ENCODE peak calls at places on chromosomes 5 and 9, in six cellular contexts. One of them, this sample, is unnamed.

GRCh38 chr5:158322620-158323019 is 463.7 kb upstream of the CLINT1 start:
- DNase-seq in NCI-H82: no peak
- DNase-seq in osteocyte: no peak
- DNase-seq in hepatocyte: no peak
- DNase-seq in hypothalamus: no peak
- DNase-seq in GM12865: no peak
- DNase-seq in this sample: no peak

GRCh38 chr5:73363911-73364730 is 84.5 kb downstream of the FOXD1 start:
- DNase-seq in NCI-H82: no peak
- DNase-seq in osteocyte: no peak
- DNase-seq in hepatocyte: peak
- DNase-seq in hypothalamus: no peak
- DNase-seq in GM12865: no peak
- DNase-seq in this sample: no peak

GRCh38 chr5:115349001-115349817 is 52.8 kb upstream of the CCDC112 start:
- DNase-seq in NCI-H82: no peak
- DNase-seq in osteocyte: no peak
- DNase-seq in hepatocyte: peak
- DNase-seq in hypothalamus: no peak
- DNase-seq in GM12865: peak
- DNase-seq in this sample: no peak

GRCh38 chr5:153613143-153613542 is 122.7 kb downstream of the GRIA1 start:
- DNase-seq in NCI-H82: no peak
- DNase-seq in osteocyte: no peak
- DNase-seq in hepatocyte: no peak
- DNase-seq in hypothalamus: no peak
- DNase-seq in GM12865: no peak
- DNase-seq in this sample: no peak

GRCh38 chr5:165304193-165304820 is 1798.9 kb downstream of the MAT2B start:
- DNase-seq in NCI-H82: peak
- DNase-seq in osteocyte: no peak
- DNase-seq in hepatocyte: no peak
- DNase-seq in hypothalamus: no peak
- DNase-seq in GM12865: no peak
- DNase-seq in this sample: no peak

GRCh38 chr5:150615141-150615699 is 25.2 kb upstream of the SYNPO start:
- DNase-seq in NCI-H82: peak
- DNase-seq in osteocyte: no peak
- DNase-seq in hepatocyte: no peak
- DNase-seq in hypothalamus: no peak
- DNase-seq in GM12865: no peak
- DNase-seq in this sample: no peak

GRCh38 chr9:131727795-131728545 is 11.9 kb downstream of the RAPGEF1 start:
- DNase-seq in NCI-H82: no peak
- DNase-seq in osteocyte: no peak
- DNase-seq in hepatocyte: no peak
- DNase-seq in hypothalamus: no peak
- DNase-seq in GM12865: peak
- DNase-seq in this sample: no peak

GRCh38 chr5:132283423-132284043 is 10.7 kb upstream of the SLC22A4 start:
- DNase-seq in NCI-H82: peak
- DNase-seq in osteocyte: peak
- DNase-seq in hepatocyte: no peak
- DNase-seq in hypothalamus: no peak
- DNase-seq in GM12865: no peak
- DNase-seq in this sample: no peak

GRCh38 chr9:101462558-101462957 is 27.0 kb upstream of the ALDOB start:
- DNase-seq in NCI-H82: no peak
- DNase-seq in osteocyte: no peak
- DNase-seq in hepatocyte: no peak
- DNase-seq in hypothalamus: no peak
- DNase-seq in GM12865: no peak
- DNase-seq in this sample: no peak

GRCh38 chr9:78031271-78031825 is at the start of gene GNAQ:
- DNase-seq in NCI-H82: peak
- DNase-seq in osteocyte: no peak
- DNase-seq in hepatocyte: peak
- DNase-seq in hypothalamus: no peak
- DNase-seq in GM12865: no peak
- DNase-seq in this sample: peak

GRCh38 chr9:129223551-129224208 is 45.6 kb upstream of the IER5L start:
- DNase-seq in NCI-H82: peak
- DNase-seq in osteocyte: no peak
- DNase-seq in hepatocyte: no peak
- DNase-seq in hypothalamus: no peak
- DNase-seq in GM12865: no peak
- DNase-seq in this sample: no peak

GRCh38 chr5:19314840-19315239 is 673.2 kb downstream of the CDH18 start:
- DNase-seq in NCI-H82: no peak
- DNase-seq in osteocyte: no peak
- DNase-seq in hepatocyte: peak
- DNase-seq in hypothalamus: no peak
- DNase-seq in GM12865: no peak
- DNase-seq in this sample: no peak

GRCh38 chr5:65721050-65721774 is 697 bp downstream of the SGTB start:
- DNase-seq in NCI-H82: peak
- DNase-seq in osteocyte: peak
- DNase-seq in hepatocyte: peak
- DNase-seq in hypothalamus: peak
- DNase-seq in GM12865: peak
- DNase-seq in this sample: peak

GRCh38 chr5:129696636-129697035 is 51.3 kb upstream of the MINAR2 start:
- DNase-seq in NCI-H82: no peak
- DNase-seq in osteocyte: no peak
- DNase-seq in hepatocyte: no peak
- DNase-seq in hypothalamus: no peak
- DNase-seq in GM12865: no peak
- DNase-seq in this sample: no peak

GRCh38 chr5:156934450-156935211 is 28.4 kb downstream of the TIMD4 start:
- DNase-seq in NCI-H82: peak
- DNase-seq in osteocyte: no peak
- DNase-seq in hepatocyte: peak
- DNase-seq in hypothalamus: peak
- DNase-seq in GM12865: peak
- DNase-seq in this sample: peak

GRCh38 chr5:111655169-111655924 is 101.6 kb downstream of the NREP start:
- DNase-seq in NCI-H82: no peak
- DNase-seq in osteocyte: no peak
- DNase-seq in hepatocyte: peak
- DNase-seq in hypothalamus: no peak
- DNase-seq in GM12865: no peak
- DNase-seq in this sample: no peak

GRCh38 chr5:169171495-169171894 is 129.4 kb downstream of the SLIT3 start:
- DNase-seq in NCI-H82: no peak
- DNase-seq in osteocyte: no peak
- DNase-seq in hepatocyte: no peak
- DNase-seq in hypothalamus: no peak
- DNase-seq in GM12865: no peak
- DNase-seq in this sample: no peak

GRCh38 chr5:132310141-132310834 is 16.1 kb downstream of the SLC22A4 start:
- DNase-seq in NCI-H82: no peak
- DNase-seq in osteocyte: no peak
- DNase-seq in hepatocyte: no peak
- DNase-seq in hypothalamus: no peak
- DNase-seq in GM12865: no peak
- DNase-seq in this sample: no peak

GRCh38 chr9:37953204-37953774 is 49.4 kb upstream of the SLC25A51 start:
- DNase-seq in NCI-H82: no peak
- DNase-seq in osteocyte: no peak
- DNase-seq in hepatocyte: no peak
- DNase-seq in hypothalamus: no peak
- DNase-seq in GM12865: no peak
- DNase-seq in this sample: no peak

GRCh38 chr5:133723126-133723525 is 110.8 kb upstream of the FSTL4 start:
- DNase-seq in NCI-H82: no peak
- DNase-seq in osteocyte: peak
- DNase-seq in hepatocyte: no peak
- DNase-seq in hypothalamus: no peak
- DNase-seq in GM12865: no peak
- DNase-seq in this sample: no peak

GRCh38 chr9:126373241-126373640 is 46.6 kb downstream of the MVB12B start:
- DNase-seq in NCI-H82: peak
- DNase-seq in osteocyte: no peak
- DNase-seq in hepatocyte: no peak
- DNase-seq in hypothalamus: no peak
- DNase-seq in GM12865: peak
- DNase-seq in this sample: no peak

GRCh38 chr5:175517824-175518450 is 39.6 kb downstream of the SFXN1 start:
- DNase-seq in NCI-H82: no peak
- DNase-seq in osteocyte: no peak
- DNase-seq in hepatocyte: peak
- DNase-seq in hypothalamus: no peak
- DNase-seq in GM12865: no peak
- DNase-seq in this sample: no peak

GRCh38 chr9:36718612-36719011 is 145.9 kb downstream of the MELK start:
- DNase-seq in NCI-H82: no peak
- DNase-seq in osteocyte: no peak
- DNase-seq in hepatocyte: no peak
- DNase-seq in hypothalamus: no peak
- DNase-seq in GM12865: no peak
- DNase-seq in this sample: no peak

GRCh38 chr9:130008577-130008976 is 34.4 kb downstream of the FNBP1 start:
- DNase-seq in NCI-H82: no peak
- DNase-seq in osteocyte: no peak
- DNase-seq in hepatocyte: no peak
- DNase-seq in hypothalamus: no peak
- DNase-seq in GM12865: no peak
- DNase-seq in this sample: no peak

GRCh38 chr5:131379723-131380122 is 115.9 kb downstream of the CDC42SE2 start:
- DNase-seq in NCI-H82: no peak
- DNase-seq in osteocyte: no peak
- DNase-seq in hepatocyte: peak
- DNase-seq in hypothalamus: no peak
- DNase-seq in GM12865: peak
- DNase-seq in this sample: peak

GRCh38 chr9:129637673-129638439 is 4.1 kb downstream of the ASB6 start:
- DNase-seq in NCI-H82: no peak
- DNase-seq in osteocyte: no peak
- DNase-seq in hepatocyte: no peak
- DNase-seq in hypothalamus: no peak
- DNase-seq in GM12865: no peak
- DNase-seq in this sample: no peak

GRCh38 chr5:59832577-59833301 is 60.8 kb downstream of the PDE4D start:
- DNase-seq in NCI-H82: peak
- DNase-seq in osteocyte: no peak
- DNase-seq in hepatocyte: no peak
- DNase-seq in hypothalamus: no peak
- DNase-seq in GM12865: no peak
- DNase-seq in this sample: no peak

GRCh38 chr5:131224387-131225191 is 39.3 kb upstream of the CDC42SE2 start:
- DNase-seq in NCI-H82: no peak
- DNase-seq in osteocyte: no peak
- DNase-seq in hepatocyte: no peak
- DNase-seq in hypothalamus: no peak
- DNase-seq in GM12865: peak
- DNase-seq in this sample: peak

GRCh38 chr9:122904466-122904822 is 715 bp downstream of the RC3H2 start:
- DNase-seq in NCI-H82: peak
- DNase-seq in osteocyte: no peak
- DNase-seq in hepatocyte: peak
- DNase-seq in hypothalamus: no peak
- DNase-seq in GM12865: peak
- DNase-seq in this sample: peak

GRCh38 chr9:87712801-87713277 is 13.1 kb upstream of the CTSL start:
- DNase-seq in NCI-H82: no peak
- DNase-seq in osteocyte: no peak
- DNase-seq in hepatocyte: no peak
- DNase-seq in hypothalamus: no peak
- DNase-seq in GM12865: no peak
- DNase-seq in this sample: no peak

GRCh38 chr9:92634712-92635605 is 35.0 kb downstream of the IPPK start:
- DNase-seq in NCI-H82: peak
- DNase-seq in osteocyte: peak
- DNase-seq in hepatocyte: peak
- DNase-seq in hypothalamus: no peak
- DNase-seq in GM12865: peak
- DNase-seq in this sample: peak

GRCh38 chr5:35331941-35332340 is 101.7 kb upstream of the PRLR start:
- DNase-seq in NCI-H82: no peak
- DNase-seq in osteocyte: no peak
- DNase-seq in hepatocyte: no peak
- DNase-seq in hypothalamus: no peak
- DNase-seq in GM12865: no peak
- DNase-seq in this sample: no peak

GRCh38 chr5:101942321-101942882 is 353.7 kb downstream of the SLCO4C1 start:
- DNase-seq in NCI-H82: peak
- DNase-seq in osteocyte: no peak
- DNase-seq in hepatocyte: peak
- DNase-seq in hypothalamus: no peak
- DNase-seq in GM12865: peak
- DNase-seq in this sample: peak

GRCh38 chr5:175895701-175896102 is 24.3 kb downstream of the CPLX2 start:
- DNase-seq in NCI-H82: peak
- DNase-seq in osteocyte: no peak
- DNase-seq in hepatocyte: no peak
- DNase-seq in hypothalamus: no peak
- DNase-seq in GM12865: peak
- DNase-seq in this sample: peak

GRCh38 chr5:158393457-158393856 is 534.5 kb upstream of the CLINT1 start:
- DNase-seq in NCI-H82: no peak
- DNase-seq in osteocyte: no peak
- DNase-seq in hepatocyte: no peak
- DNase-seq in hypothalamus: no peak
- DNase-seq in GM12865: no peak
- DNase-seq in this sample: no peak

GRCh38 chr9:10729225-10729624 is 116.4 kb upstream of the PTPRD start:
- DNase-seq in NCI-H82: no peak
- DNase-seq in osteocyte: no peak
- DNase-seq in hepatocyte: no peak
- DNase-seq in hypothalamus: no peak
- DNase-seq in GM12865: no peak
- DNase-seq in this sample: no peak

GRCh38 chr5:83026930-83027687 is 50.1 kb downstream of the TMEM167A start:
- DNase-seq in NCI-H82: no peak
- DNase-seq in osteocyte: no peak
- DNase-seq in hepatocyte: no peak
- DNase-seq in hypothalamus: no peak
- DNase-seq in GM12865: peak
- DNase-seq in this sample: peak

GRCh38 chr9:133236291-133237071 is 27.4 kb upstream of the OBP2B start:
- DNase-seq in NCI-H82: no peak
- DNase-seq in osteocyte: peak
- DNase-seq in hepatocyte: no peak
- DNase-seq in hypothalamus: no peak
- DNase-seq in GM12865: no peak
- DNase-seq in this sample: no peak

GRCh38 chr9:5509573-5509972 is 758 bp upstream of the PDCD1LG2 start:
- DNase-seq in NCI-H82: no peak
- DNase-seq in osteocyte: no peak
- DNase-seq in hepatocyte: no peak
- DNase-seq in hypothalamus: no peak
- DNase-seq in GM12865: no peak
- DNase-seq in this sample: no peak

GRCh38 chr5:88689662-88690351 is 193.2 kb downstream of the MEF2C start:
- DNase-seq in NCI-H82: no peak
- DNase-seq in osteocyte: no peak
- DNase-seq in hepatocyte: no peak
- DNase-seq in hypothalamus: peak
- DNase-seq in GM12865: no peak
- DNase-seq in this sample: no peak